ENCODE peak calls at places on chromosomes 7 and 10, in five cellular contexts. One of them, this sample, is unnamed.

GRCh38 chr10:123655763-123656162 is 10.4 kb upstream of the GPR26 start:
- DNase-seq in upper lobe of right lung: peak
- DNase-seq in heart left ventricle: no peak
- DNase-seq in GM12878: no peak
- DNase-seq in GM06990: no peak
- DNase-seq in this sample: no peak

GRCh38 chr10:110857265-110858158 is 14.2 kb upstream of the PDCD4 start:
- DNase-seq in upper lobe of right lung: no peak
- DNase-seq in heart left ventricle: no peak
- DNase-seq in GM12878: peak
- DNase-seq in GM06990: peak
- DNase-seq in this sample: no peak

GRCh38 chr7:3942778-3943177 is 641.7 kb downstream of the SDK1 start:
- DNase-seq in upper lobe of right lung: no peak
- DNase-seq in heart left ventricle: no peak
- DNase-seq in GM12878: no peak
- DNase-seq in GM06990: no peak
- DNase-seq in this sample: no peak

GRCh38 chr7:26443006-26443405 is 151.3 kb downstream of the SNX10 start:
- DNase-seq in upper lobe of right lung: no peak
- DNase-seq in heart left ventricle: no peak
- DNase-seq in GM12878: no peak
- DNase-seq in GM06990: no peak
- DNase-seq in this sample: no peak

GRCh38 chr7:149690688-149691446 is 82.5 kb downstream of the ZNF467 start:
- DNase-seq in upper lobe of right lung: no peak
- DNase-seq in heart left ventricle: no peak
- DNase-seq in GM12878: no peak
- DNase-seq in GM06990: no peak
- DNase-seq in this sample: no peak

GRCh38 chr7:116984917-116985316 is 31.6 kb downstream of the ST7 start:
- DNase-seq in upper lobe of right lung: no peak
- DNase-seq in heart left ventricle: no peak
- DNase-seq in GM12878: no peak
- DNase-seq in GM06990: no peak
- DNase-seq in this sample: no peak

GRCh38 chr10:62454696-62455451 is 80.7 kb downstream of the ZNF365 start:
- DNase-seq in upper lobe of right lung: no peak
- DNase-seq in heart left ventricle: no peak
- DNase-seq in GM12878: no peak
- DNase-seq in GM06990: no peak
- DNase-seq in this sample: no peak

GRCh38 chr7:30206942-30207341 is 72.2 kb downstream of the MTURN start:
- DNase-seq in upper lobe of right lung: no peak
- DNase-seq in heart left ventricle: no peak
- DNase-seq in GM12878: no peak
- DNase-seq in GM06990: no peak
- DNase-seq in this sample: no peak

GRCh38 chr7:16905300-16906044 is 23.7 kb upstream of the AGR3 start:
- DNase-seq in upper lobe of right lung: no peak
- DNase-seq in heart left ventricle: no peak
- DNase-seq in GM12878: no peak
- DNase-seq in GM06990: no peak
- DNase-seq in this sample: no peak

GRCh38 chr7:47571355-47572100 is 10.4 kb downstream of the TNS3 start:
- DNase-seq in upper lobe of right lung: peak
- DNase-seq in heart left ventricle: peak
- DNase-seq in GM12878: no peak
- DNase-seq in GM06990: no peak
- DNase-seq in this sample: no peak

GRCh38 chr7:112263519-112263918 is 57.0 kb downstream of the ZNF277 start:
- DNase-seq in upper lobe of right lung: no peak
- DNase-seq in heart left ventricle: no peak
- DNase-seq in GM12878: no peak
- DNase-seq in GM06990: no peak
- DNase-seq in this sample: no peak

GRCh38 chr10:28983799-28984198 is 305.1 kb upstream of the LYZL1 start:
- DNase-seq in upper lobe of right lung: no peak
- DNase-seq in heart left ventricle: no peak
- DNase-seq in GM12878: no peak
- DNase-seq in GM06990: no peak
- DNase-seq in this sample: no peak

GRCh38 chr10:24884316-24884715 is 68.1 kb downstream of the PRTFDC1 start:
- DNase-seq in upper lobe of right lung: no peak
- DNase-seq in heart left ventricle: no peak
- DNase-seq in GM12878: no peak
- DNase-seq in GM06990: no peak
- DNase-seq in this sample: no peak

GRCh38 chr10:94429049-94429707 is 26.8 kb downstream of the TBC1D12 start:
- DNase-seq in upper lobe of right lung: no peak
- DNase-seq in heart left ventricle: no peak
- DNase-seq in GM12878: no peak
- DNase-seq in GM06990: no peak
- DNase-seq in this sample: no peak

GRCh38 chr7:71482284-71482683 is 350.3 kb downstream of the GALNT17 start:
- DNase-seq in upper lobe of right lung: no peak
- DNase-seq in heart left ventricle: no peak
- DNase-seq in GM12878: no peak
- DNase-seq in GM06990: no peak
- DNase-seq in this sample: no peak

GRCh38 chr7:83629117-83629880 is 19.6 kb downstream of the SEMA3E start:
- DNase-seq in upper lobe of right lung: no peak
- DNase-seq in heart left ventricle: no peak
- DNase-seq in GM12878: no peak
- DNase-seq in GM06990: no peak
- DNase-seq in this sample: no peak
- H3K4me3 ChIP-seq in upper lobe of right lung: no peak
- H3K4me3 ChIP-seq in heart left ventricle: no peak
- H3K4me3 ChIP-seq in GM12878: no peak
- H3K4me3 ChIP-seq in GM06990: no peak
- H3K4me3 ChIP-seq in this sample: no peak

DNA sequence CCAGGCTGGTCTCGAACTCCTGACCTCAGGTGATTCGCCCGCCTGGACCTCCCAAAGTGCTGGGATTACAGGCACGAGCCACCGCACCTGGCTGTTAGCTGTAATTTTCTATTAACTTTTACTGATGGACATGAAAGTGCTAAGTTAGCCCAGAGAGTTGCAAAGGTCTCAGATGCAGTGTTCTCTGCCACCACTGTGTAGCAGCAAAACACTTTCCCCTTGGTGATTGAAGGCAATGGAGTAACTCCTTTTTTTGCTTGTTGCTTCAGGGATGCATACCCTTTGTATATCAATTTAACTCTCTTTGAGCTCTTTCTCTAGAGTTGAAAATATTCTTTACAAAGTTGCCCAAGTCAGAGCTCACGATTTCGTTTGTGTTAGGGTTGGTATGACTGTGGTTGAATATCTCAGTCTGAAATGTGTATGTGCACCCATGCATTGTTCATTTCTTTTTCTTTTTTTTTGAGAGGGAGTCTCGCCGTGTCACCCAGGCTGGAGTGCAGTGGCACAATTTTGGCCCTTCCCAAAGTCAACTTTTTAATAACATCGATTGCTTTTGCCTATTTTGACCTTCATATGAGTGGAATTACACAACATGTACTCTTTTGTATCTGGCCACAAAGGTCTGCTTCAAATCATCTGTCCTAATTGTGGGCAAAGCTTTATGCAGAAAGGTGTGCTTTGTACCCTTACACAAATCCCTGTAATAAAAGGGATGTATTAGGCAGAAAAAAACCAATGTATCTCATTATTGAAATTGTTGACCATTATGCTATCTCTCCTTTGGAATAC is 52.6 kb downstream of the GTF2I start:
- DNase-seq in upper lobe of right lung: no peak
- DNase-seq in heart left ventricle: no peak
- DNase-seq in GM12878: no peak
- DNase-seq in GM06990: no peak
- DNase-seq in this sample: no peak
- TF ChIP-seq CTCF in upper lobe of right lung: no peak
- TF ChIP-seq CTCF in heart left ventricle: no peak
- TF ChIP-seq CTCF in GM12878: peak
- TF ChIP-seq CTCF in GM06990: no peak
- TF ChIP-seq CTCF in this sample: peak

GRCh38 chr10:74910604-74911355 is 84.4 kb downstream of the KAT6B start:
- DNase-seq in upper lobe of right lung: no peak
- DNase-seq in heart left ventricle: no peak
- DNase-seq in GM12878: no peak
- DNase-seq in GM06990: no peak
- DNase-seq in this sample: no peak
- H3K4me3 ChIP-seq in upper lobe of right lung: no peak
- H3K4me3 ChIP-seq in heart left ventricle: no peak
- H3K4me3 ChIP-seq in GM12878: no peak
- H3K4me3 ChIP-seq in GM06990: no peak
- H3K4me3 ChIP-seq in this sample: no peak

GRCh38 chr7:2380461-2380860 is 22.9 kb upstream of the CHST12 start:
- DNase-seq in upper lobe of right lung: no peak
- DNase-seq in heart left ventricle: peak
- DNase-seq in GM12878: no peak
- DNase-seq in GM06990: no peak
- DNase-seq in this sample: no peak

GRCh38 chr7:2379821-2380450 is 23.5 kb upstream of the CHST12 start:
- DNase-seq in upper lobe of right lung: no peak
- DNase-seq in heart left ventricle: peak
- DNase-seq in GM12878: no peak
- DNase-seq in GM06990: no peak
- DNase-seq in this sample: no peak

GRCh38 chr7:2381227-2381626 is 22.2 kb upstream of the CHST12 start:
- DNase-seq in upper lobe of right lung: no peak
- DNase-seq in heart left ventricle: peak
- DNase-seq in GM12878: no peak
- DNase-seq in GM06990: no peak
- DNase-seq in this sample: no peak

GRCh38 chr7:2383543-2384274 is 19.7 kb upstream of the CHST12 start:
- DNase-seq in upper lobe of right lung: no peak
- DNase-seq in heart left ventricle: no peak
- DNase-seq in GM12878: no peak
- DNase-seq in GM06990: no peak
- DNase-seq in this sample: no peak

GRCh38 chr7:2381881-2382509 is 21.4 kb upstream of the CHST12 start:
- DNase-seq in upper lobe of right lung: no peak
- DNase-seq in heart left ventricle: peak
- DNase-seq in GM12878: no peak
- DNase-seq in GM06990: no peak
- DNase-seq in this sample: no peak
- TF ChIP-seq CTCF in upper lobe of right lung: no peak
- TF ChIP-seq CTCF in heart left ventricle: no peak
- TF ChIP-seq CTCF in GM12878: no peak
- TF ChIP-seq CTCF in GM06990: no peak
- TF ChIP-seq CTCF in this sample: no peak

GRCh38 chr7:64314493-64315020 is 796 bp downstream of the ZNF736 start:
- DNase-seq in upper lobe of right lung: no peak
- DNase-seq in heart left ventricle: no peak
- DNase-seq in GM12878: no peak
- DNase-seq in GM06990: peak
- DNase-seq in this sample: no peak
- H3K4me3 ChIP-seq in upper lobe of right lung: peak
- H3K4me3 ChIP-seq in heart left ventricle: peak
- H3K4me3 ChIP-seq in GM12878: peak
- H3K4me3 ChIP-seq in GM06990: peak
- H3K4me3 ChIP-seq in this sample: peak

GRCh38 chr7:55432937-55433784 is 68.0 kb downstream of the LANCL2 start:
- DNase-seq in upper lobe of right lung: no peak
- DNase-seq in heart left ventricle: no peak
- DNase-seq in GM12878: no peak
- DNase-seq in GM06990: no peak
- DNase-seq in this sample: peak
- TF ChIP-seq CTCF in upper lobe of right lung: peak
- TF ChIP-seq CTCF in heart left ventricle: peak
- TF ChIP-seq CTCF in GM12878: peak
- TF ChIP-seq CTCF in GM06990: peak
- TF ChIP-seq CTCF in this sample: peak